ENCODE peak calls at places on chromosomes 7 and 10, in nine cellular contexts. One of them, this sample, is unnamed.

GRCh38 chr7:28700790-28701203 is 257.3 kb downstream of the TRIL start:
- DNase-seq in M059J: no peak
- DNase-seq in stimulated activated CD8-positive, alpha-beta memory T cell treated with anti-CD3 and anti-CD28 coated beads, Interleukin-4, amount 100 ng/mL, for 1 hour: no peak
- DNase-seq in MV-4-11: no peak
- DNase-seq in AG20443: no peak
- DNase-seq in ACHN: no peak
- DNase-seq in fibroblast of the aortic adventitia: no peak
- DNase-seq in ELR: no peak
- DNase-seq in T-helper 1 cell: no peak
- DNase-seq in this sample: peak

GRCh38 chr10:106438386-106438785 is 726.1 kb downstream of the SORCS1 start:
- DNase-seq in M059J: no peak
- DNase-seq in stimulated activated CD8-positive, alpha-beta memory T cell treated with anti-CD3 and anti-CD28 coated beads, Interleukin-4, amount 100 ng/mL, for 1 hour: no peak
- DNase-seq in MV-4-11: no peak
- DNase-seq in AG20443: no peak
- DNase-seq in ACHN: no peak
- DNase-seq in fibroblast of the aortic adventitia: no peak
- DNase-seq in ELR: no peak
- DNase-seq in T-helper 1 cell: no peak
- DNase-seq in this sample: no peak

GRCh38 chr10:84540022-84540616 is 211.7 kb downstream of the CCSER2 start:
- DNase-seq in M059J: peak
- DNase-seq in stimulated activated CD8-positive, alpha-beta memory T cell treated with anti-CD3 and anti-CD28 coated beads, Interleukin-4, amount 100 ng/mL, for 1 hour: no peak
- DNase-seq in MV-4-11: no peak
- DNase-seq in AG20443: peak
- DNase-seq in ACHN: peak
- DNase-seq in fibroblast of the aortic adventitia: peak
- DNase-seq in ELR: peak
- DNase-seq in T-helper 1 cell: no peak
- DNase-seq in this sample: no peak

GRCh38 chr7:11430112-11430511 is 401.9 kb downstream of the THSD7A start:
- DNase-seq in M059J: no peak
- DNase-seq in stimulated activated CD8-positive, alpha-beta memory T cell treated with anti-CD3 and anti-CD28 coated beads, Interleukin-4, amount 100 ng/mL, for 1 hour: no peak
- DNase-seq in MV-4-11: peak
- DNase-seq in AG20443: no peak
- DNase-seq in ACHN: no peak
- DNase-seq in fibroblast of the aortic adventitia: no peak
- DNase-seq in ELR: no peak
- DNase-seq in T-helper 1 cell: no peak
- DNase-seq in this sample: no peak

GRCh38 chr7:78279457-78279856 is 480.9 kb downstream of the PHTF2 start:
- DNase-seq in M059J: no peak
- DNase-seq in stimulated activated CD8-positive, alpha-beta memory T cell treated with anti-CD3 and anti-CD28 coated beads, Interleukin-4, amount 100 ng/mL, for 1 hour: no peak
- DNase-seq in MV-4-11: no peak
- DNase-seq in AG20443: no peak
- DNase-seq in ACHN: no peak
- DNase-seq in fibroblast of the aortic adventitia: no peak
- DNase-seq in ELR: no peak
- DNase-seq in T-helper 1 cell: no peak
- DNase-seq in this sample: no peak

GRCh38 chr7:144824360-144824759 is 11.5 kb downstream of the TPK1 start:
- DNase-seq in M059J: peak
- DNase-seq in stimulated activated CD8-positive, alpha-beta memory T cell treated with anti-CD3 and anti-CD28 coated beads, Interleukin-4, amount 100 ng/mL, for 1 hour: no peak
- DNase-seq in MV-4-11: no peak
- DNase-seq in AG20443: peak
- DNase-seq in ACHN: peak
- DNase-seq in fibroblast of the aortic adventitia: peak
- DNase-seq in ELR: peak
- DNase-seq in T-helper 1 cell: no peak
- DNase-seq in this sample: no peak

GRCh38 chr7:155918720-155919399 is 106.6 kb upstream of the SHH start:
- DNase-seq in M059J: peak
- DNase-seq in stimulated activated CD8-positive, alpha-beta memory T cell treated with anti-CD3 and anti-CD28 coated beads, Interleukin-4, amount 100 ng/mL, for 1 hour: no peak
- DNase-seq in MV-4-11: no peak
- DNase-seq in AG20443: no peak
- DNase-seq in ACHN: peak
- DNase-seq in fibroblast of the aortic adventitia: peak
- DNase-seq in ELR: peak
- DNase-seq in T-helper 1 cell: no peak
- DNase-seq in this sample: no peak

GRCh38 chr7:157596471-157596870 is 259.7 kb downstream of the DNAJB6 start:
- DNase-seq in M059J: no peak
- DNase-seq in stimulated activated CD8-positive, alpha-beta memory T cell treated with anti-CD3 and anti-CD28 coated beads, Interleukin-4, amount 100 ng/mL, for 1 hour: no peak
- DNase-seq in MV-4-11: no peak
- DNase-seq in AG20443: no peak
- DNase-seq in ACHN: no peak
- DNase-seq in fibroblast of the aortic adventitia: no peak
- DNase-seq in ELR: no peak
- DNase-seq in T-helper 1 cell: no peak
- DNase-seq in this sample: no peak

GRCh38 chr7:12422449-12423320 is 19.0 kb upstream of the VWDE start:
- DNase-seq in M059J: no peak
- DNase-seq in stimulated activated CD8-positive, alpha-beta memory T cell treated with anti-CD3 and anti-CD28 coated beads, Interleukin-4, amount 100 ng/mL, for 1 hour: no peak
- DNase-seq in MV-4-11: no peak
- DNase-seq in AG20443: no peak
- DNase-seq in ACHN: no peak
- DNase-seq in fibroblast of the aortic adventitia: no peak
- DNase-seq in ELR: peak
- DNase-seq in T-helper 1 cell: no peak
- DNase-seq in this sample: no peak

GRCh38 chr7:132451161-132451560 is 125.1 kb downstream of the PLXNA4 start:
- DNase-seq in M059J: no peak
- DNase-seq in stimulated activated CD8-positive, alpha-beta memory T cell treated with anti-CD3 and anti-CD28 coated beads, Interleukin-4, amount 100 ng/mL, for 1 hour: no peak
- DNase-seq in MV-4-11: no peak
- DNase-seq in AG20443: no peak
- DNase-seq in ACHN: no peak
- DNase-seq in fibroblast of the aortic adventitia: no peak
- DNase-seq in ELR: no peak
- DNase-seq in T-helper 1 cell: no peak
- DNase-seq in this sample: no peak

GRCh38 chr10:17001961-17002749 is 127.5 kb downstream of the CUBN start:
- DNase-seq in M059J: peak
- DNase-seq in stimulated activated CD8-positive, alpha-beta memory T cell treated with anti-CD3 and anti-CD28 coated beads, Interleukin-4, amount 100 ng/mL, for 1 hour: no peak
- DNase-seq in MV-4-11: peak
- DNase-seq in AG20443: peak
- DNase-seq in ACHN: no peak
- DNase-seq in fibroblast of the aortic adventitia: peak
- DNase-seq in ELR: peak
- DNase-seq in T-helper 1 cell: no peak
- DNase-seq in this sample: no peak

GRCh38 chr7:115097175-115097671 is 175.3 kb downstream of the MDFIC start:
- DNase-seq in M059J: peak
- DNase-seq in stimulated activated CD8-positive, alpha-beta memory T cell treated with anti-CD3 and anti-CD28 coated beads, Interleukin-4, amount 100 ng/mL, for 1 hour: no peak
- DNase-seq in MV-4-11: no peak
- DNase-seq in AG20443: peak
- DNase-seq in ACHN: peak
- DNase-seq in fibroblast of the aortic adventitia: peak
- DNase-seq in ELR: peak
- DNase-seq in T-helper 1 cell: no peak
- DNase-seq in this sample: no peak

GRCh38 chr7:112147752-112148435 is 58.3 kb downstream of the DOCK4 start:
- DNase-seq in M059J: no peak
- DNase-seq in stimulated activated CD8-positive, alpha-beta memory T cell treated with anti-CD3 and anti-CD28 coated beads, Interleukin-4, amount 100 ng/mL, for 1 hour: no peak
- DNase-seq in MV-4-11: no peak
- DNase-seq in AG20443: no peak
- DNase-seq in ACHN: no peak
- DNase-seq in fibroblast of the aortic adventitia: peak
- DNase-seq in ELR: no peak
- DNase-seq in T-helper 1 cell: no peak
- DNase-seq in this sample: no peak

GRCh38 chr10:79562135-79562756 is 2.0 kb upstream of the SFTPA2 start:
- DNase-seq in M059J: peak
- DNase-seq in stimulated activated CD8-positive, alpha-beta memory T cell treated with anti-CD3 and anti-CD28 coated beads, Interleukin-4, amount 100 ng/mL, for 1 hour: peak
- DNase-seq in MV-4-11: peak
- DNase-seq in AG20443: peak
- DNase-seq in ACHN: peak
- DNase-seq in fibroblast of the aortic adventitia: peak
- DNase-seq in ELR: peak
- DNase-seq in T-helper 1 cell: no peak
- DNase-seq in this sample: no peak

GRCh38 chr7:5625938-5626337 is 155.5 kb downstream of the RNF216 start:
- DNase-seq in M059J: peak
- DNase-seq in stimulated activated CD8-positive, alpha-beta memory T cell treated with anti-CD3 and anti-CD28 coated beads, Interleukin-4, amount 100 ng/mL, for 1 hour: no peak
- DNase-seq in MV-4-11: peak
- DNase-seq in AG20443: peak
- DNase-seq in ACHN: peak
- DNase-seq in fibroblast of the aortic adventitia: peak
- DNase-seq in ELR: peak
- DNase-seq in T-helper 1 cell: no peak
- DNase-seq in this sample: no peak

GRCh38 chr7:85851571-85852193 is 664.8 kb upstream of the SEMA3D start:
- DNase-seq in M059J: peak
- DNase-seq in stimulated activated CD8-positive, alpha-beta memory T cell treated with anti-CD3 and anti-CD28 coated beads, Interleukin-4, amount 100 ng/mL, for 1 hour: no peak
- DNase-seq in MV-4-11: peak
- DNase-seq in AG20443: peak
- DNase-seq in ACHN: peak
- DNase-seq in fibroblast of the aortic adventitia: peak
- DNase-seq in ELR: peak
- DNase-seq in T-helper 1 cell: no peak
- DNase-seq in this sample: no peak

GRCh38 chr10:58576736-58577366 is 64.2 kb downstream of the BICC1 start:
- DNase-seq in M059J: no peak
- DNase-seq in stimulated activated CD8-positive, alpha-beta memory T cell treated with anti-CD3 and anti-CD28 coated beads, Interleukin-4, amount 100 ng/mL, for 1 hour: no peak
- DNase-seq in MV-4-11: no peak
- DNase-seq in AG20443: no peak
- DNase-seq in ACHN: no peak
- DNase-seq in fibroblast of the aortic adventitia: peak
- DNase-seq in ELR: no peak
- DNase-seq in T-helper 1 cell: no peak
- DNase-seq in this sample: no peak

GRCh38 chr7:131034166-131034881 is 293.4 kb upstream of the MKLN1 start:
- DNase-seq in M059J: peak
- DNase-seq in stimulated activated CD8-positive, alpha-beta memory T cell treated with anti-CD3 and anti-CD28 coated beads, Interleukin-4, amount 100 ng/mL, for 1 hour: no peak
- DNase-seq in MV-4-11: no peak
- DNase-seq in AG20443: no peak
- DNase-seq in ACHN: no peak
- DNase-seq in fibroblast of the aortic adventitia: peak
- DNase-seq in ELR: no peak
- DNase-seq in T-helper 1 cell: no peak
- DNase-seq in this sample: peak

GRCh38 chr7:2736411-2736914 is 48.5 kb downstream of the AMZ1 start:
- DNase-seq in M059J: no peak
- DNase-seq in stimulated activated CD8-positive, alpha-beta memory T cell treated with anti-CD3 and anti-CD28 coated beads, Interleukin-4, amount 100 ng/mL, for 1 hour: no peak
- DNase-seq in MV-4-11: no peak
- DNase-seq in AG20443: no peak
- DNase-seq in ACHN: no peak
- DNase-seq in fibroblast of the aortic adventitia: no peak
- DNase-seq in ELR: no peak
- DNase-seq in T-helper 1 cell: no peak
- DNase-seq in this sample: no peak

GRCh38 chr7:1290262-1291039 is 57.8 kb downstream of the UNCX start:
- DNase-seq in M059J: peak
- DNase-seq in stimulated activated CD8-positive, alpha-beta memory T cell treated with anti-CD3 and anti-CD28 coated beads, Interleukin-4, amount 100 ng/mL, for 1 hour: no peak
- DNase-seq in MV-4-11: no peak
- DNase-seq in AG20443: peak
- DNase-seq in ACHN: peak
- DNase-seq in fibroblast of the aortic adventitia: peak
- DNase-seq in ELR: peak
- DNase-seq in T-helper 1 cell: no peak
- DNase-seq in this sample: peak

GRCh38 chr7:107090452-107090851 is 45.9 kb downstream of the PRKAR2B start:
- DNase-seq in M059J: no peak
- DNase-seq in stimulated activated CD8-positive, alpha-beta memory T cell treated with anti-CD3 and anti-CD28 coated beads, Interleukin-4, amount 100 ng/mL, for 1 hour: no peak
- DNase-seq in MV-4-11: no peak
- DNase-seq in AG20443: no peak
- DNase-seq in ACHN: no peak
- DNase-seq in fibroblast of the aortic adventitia: no peak
- DNase-seq in ELR: no peak
- DNase-seq in T-helper 1 cell: no peak
- DNase-seq in this sample: no peak

GRCh38 chr10:104342941-104343411 is 4.7 kb upstream of the ITPRIP start:
- DNase-seq in M059J: peak
- DNase-seq in stimulated activated CD8-positive, alpha-beta memory T cell treated with anti-CD3 and anti-CD28 coated beads, Interleukin-4, amount 100 ng/mL, for 1 hour: no peak
- DNase-seq in MV-4-11: no peak
- DNase-seq in AG20443: no peak
- DNase-seq in ACHN: no peak
- DNase-seq in fibroblast of the aortic adventitia: no peak
- DNase-seq in ELR: peak
- DNase-seq in T-helper 1 cell: no peak
- DNase-seq in this sample: no peak